ENCODE peak calls at places on chromosomes 5 and 9, in nine cellular contexts. Z is keratinocyte, S is H9, R is hepatocyte, W is Panc1, T is psoas muscle, L is lung, J is AG04450, I is HCT116. G is an unnamed sample.

GRCh38 chr9:113317777-113318176 is 14.6 kb upstream of the RNF183 start:
- DNase-seq in Z (no peak), S (no peak), R (no peak), W (no peak), T (no peak), L (no peak), J (no peak), I (no peak), G (no peak)

GRCh38 chr5:78964889-78965288 is 20.2 kb downstream of the ARSB start:
- DNase-seq in Z (no peak), S (no peak), R (peak; percentile 71), W (peak; percentile 54), T (no peak), L (no peak), J (peak; percentile 59), I (peak; percentile 48), G (peak; percentile 47)

GRCh38 chr9:136791466-136792276 is 527 bp downstream of the TMEM141 start:
- DNase-seq in Z (peak; percentile 65), S (peak; percentile 92), R (peak; percentile 82), W (no peak), T (peak; percentile 50), L (peak; percentile 71), J (no peak), I (peak; percentile 68), G (no peak)

GRCh38 chr5:534006-534742 is 9.9 kb upstream of the SLC9A3 start:
- DNase-seq in Z (no peak), S (no peak), R (no peak), W (no peak), T (peak; percentile 3), L (no peak), J (no peak), I (no peak), G (no peak)

GRCh38 chr9:100472268-100472667 is 681 bp upstream of the TMEFF1 start:
- DNase-seq in Z (no peak), S (no peak), R (no peak), W (no peak), T (no peak), L (no peak), J (no peak), I (no peak), G (no peak)

GRCh38 chr9:127170652-127171051 is 48.2 kb upstream of the ANGPTL2 start:
- DNase-seq in Z (no peak), S (no peak), R (no peak), W (no peak), T (no peak), L (no peak), J (no peak), I (no peak), G (no peak)

GRCh38 chr5:80255425-80255751 is 460 bp downstream of the SERINC5 start:
- DNase-seq in Z (no peak), S (no peak), R (peak; percentile 78), W (no peak), T (peak; percentile 67), L (peak; percentile 67), J (no peak), I (no peak), G (peak; percentile 52)

GRCh38 chr5:88145603-88146467 is 122.8 kb downstream of the TMEM161B start:
- DNase-seq in Z (no peak), S (peak; percentile 63), R (peak; percentile 45), W (no peak), T (no peak), L (peak; percentile 70), J (no peak), I (no peak), G (peak; percentile 30)

GRCh38 chr5:9361835-9362234 is 184.0 kb downstream of the SEMA5A start:
- DNase-seq in Z (peak; percentile 50), S (peak; percentile 77), R (peak; percentile 65), W (peak; percentile 33), T (peak; percentile 18), L (peak; percentile 45), J (no peak), I (peak; percentile 6), G (no peak)

GRCh38 chr5:172420215-172420934 is 34.0 kb downstream of the SH3PXD2B start:
- DNase-seq in Z (peak; percentile 80), S (peak; percentile 70), R (peak; percentile 82), W (no peak), T (peak; percentile 65), L (peak; percentile 85), J (peak; percentile 61), I (peak; percentile 60), G (peak; percentile 98)

GRCh38 chr9:7636297-7636696 is 163.3 kb downstream of the DMAC1 start:
- DNase-seq in Z (no peak), S (no peak), R (no peak), W (no peak), T (no peak), L (no peak), J (no peak), I (no peak), G (no peak)

GRCh38 chr5:67166460-67166871 is 30.1 kb downstream of the CD180 start:
- DNase-seq in Z (no peak), S (peak; percentile 84), R (no peak), W (no peak), T (peak; percentile 66), L (peak; percentile 66), J (no peak), I (peak; percentile 7), G (no peak)

GRCh38 chr5:165616550-165617430 is 2111.4 kb downstream of the MAT2B start:
- DNase-seq in Z (no peak), S (peak; percentile 33), R (no peak), W (no peak), T (no peak), L (no peak), J (no peak), I (no peak), G (peak; percentile 40)

GRCh38 chr5:174642816-174643405 is 81.5 kb upstream of the MSX2 start:
- DNase-seq in Z (no peak), S (no peak), R (no peak), W (no peak), T (no peak), L (no peak), J (no peak), I (no peak), G (no peak)

GRCh38 chr5:120841830-120842229 is 377.7 kb downstream of the PRR16 start:
- DNase-seq in Z (no peak), S (no peak), R (no peak), W (no peak), T (no peak), L (no peak), J (no peak), I (no peak), G (no peak)

GRCh38 chr5:80822640-80823039 is 137.5 kb upstream of the RASGRF2 start:
- DNase-seq in Z (peak; percentile 25), S (no peak), R (no peak), W (no peak), T (no peak), L (no peak), J (no peak), I (no peak), G (no peak)

GRCh38 chr9:127751269-127752054 is 16.4 kb upstream of the TOR2A start:
- DNase-seq in Z (no peak), S (peak; percentile 68), R (peak; percentile 64), W (no peak), T (no peak), L (no peak), J (no peak), I (no peak), G (no peak)

GRCh38 chr5:175336781-175337180 is 107.2 kb downstream of the DRD1 start:
- DNase-seq in Z (no peak), S (no peak), R (no peak), W (no peak), T (no peak), L (no peak), J (no peak), I (no peak), G (no peak)

GRCh38 chr5:19986036-19986619 is 1.9 kb downstream of the CDH18 start:
- DNase-seq in Z (no peak), S (no peak), R (no peak), W (no peak), T (no peak), L (no peak), J (no peak), I (no peak), G (peak; percentile 7)

GRCh38 chr9:83596899-83597504 is 25.9 kb upstream of the IDNK start:
- DNase-seq in Z (no peak), S (peak; percentile 74), R (peak; percentile 47), W (no peak), T (no peak), L (no peak), J (no peak), I (peak; percentile 27), G (no peak)

GRCh38 chr5:134148316-134148715 is 28.4 kb downstream of the SKP1 start:
- DNase-seq in Z (no peak), S (no peak), R (no peak), W (no peak), T (no peak), L (no peak), J (no peak), I (no peak), G (no peak)
- TF ChIP-seq CTCF in Z (no peak), S (no peak), R (no peak), W (no peak), T (no peak), L (no peak), J (no peak), I (no peak), G (no peak)

GRCh38 chr5:17694922-17695321 is 60.7 kb downstream of the TAF11L14 start:
- DNase-seq in Z (peak; percentile 33), S (no peak), R (no peak), W (no peak), T (no peak), L (no peak), J (no peak), I (no peak), G (no peak)
- H3K9me3 ChIP-seq in Z (no peaks in the 10 kb centered on the region), S (no peaks in the 10 kb centered on the region), R (no peaks in the 10 kb centered on the region), W (no peaks in the 10 kb centered on the region), T (no peaks in the 10 kb centered on the region), L (no peaks in the 10 kb centered on the region), J (no peaks in the 10 kb centered on the region), I (peaks cover 27% of the 10 kb centered on the region), G (no peaks in the 10 kb centered on the region)

GRCh38 chr5:109467058-109467457 is 57.3 kb upstream of the PJA2 start:
- DNase-seq in Z (no peak), S (no peak), R (no peak), W (no peak), T (no peak), L (no peak), J (no peak), I (no peak), G (no peak)
- H3K27ac ChIP-seq in Z (no peak overlapping the region), S (no peak overlapping the region), R (no peak overlapping the region), W (no peak overlapping the region), T (no peak overlapping the region), L (no peak overlapping the region), J (no peak overlapping the region), I (no peak overlapping the region), G (no peak overlapping the region)

DNA sequence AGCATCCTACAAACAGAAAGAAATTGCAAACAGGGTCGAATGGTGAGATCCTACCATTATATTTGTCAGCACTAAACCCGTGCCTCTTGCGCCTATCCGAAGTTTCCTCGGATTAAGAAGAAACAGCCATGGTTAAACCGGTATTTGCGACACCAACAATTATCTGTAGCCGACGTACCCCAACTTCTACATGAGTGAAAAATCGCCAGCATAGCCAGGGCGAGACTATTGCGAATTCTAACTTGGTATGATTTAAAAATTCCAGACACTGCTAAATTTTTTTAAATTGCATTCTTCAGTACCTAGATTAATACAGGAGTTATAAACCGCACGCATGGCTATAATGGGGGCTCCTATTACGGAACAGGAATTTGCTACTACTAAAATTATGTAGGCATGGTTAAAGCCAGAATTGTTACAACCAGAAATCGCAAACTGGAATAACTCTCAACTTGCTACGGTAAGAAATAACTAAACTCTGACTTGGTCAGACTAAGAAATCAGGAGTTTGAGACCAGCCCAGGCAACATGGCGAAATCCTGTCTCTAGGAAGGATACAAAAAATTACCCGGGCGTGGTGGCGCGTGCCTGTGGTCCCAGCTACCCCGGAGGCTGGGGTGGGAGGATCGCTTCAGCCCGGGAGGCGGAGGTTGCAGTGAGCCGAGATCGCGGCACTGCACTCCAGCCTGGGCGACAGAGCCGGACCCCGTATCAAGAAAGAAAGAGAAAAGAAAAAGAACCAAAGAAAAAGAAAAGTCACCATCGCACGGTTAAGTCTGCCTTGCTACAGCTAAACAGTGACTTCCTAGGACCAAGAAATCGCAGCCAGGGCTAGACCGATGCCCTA is 25.5 kb upstream of the ANXA2R start:
- DNase-seq in Z (no peak), S (no peak), R (peak; percentile 64), W (peak; percentile 59), T (peak; percentile 78), L (peak; percentile 68), J (no peak), I (no peak), G (peak; percentile 53)
- TF ChIP-seq CTCF in Z (no peak), S (no peak), R (no peak), W (no peak), T (no peak), L (no peak), J (no peak), I (no peak), G (no peak)

G was measured in astrocyte.